ENCODE peak calls at places on chromosomes 6 and 20, in four cellular contexts. Z is caudate nucleus, S is aorta, J is skeletal muscle cell. Y is an unnamed sample.

GRCh38 chr6:168275168-168275567 is 44.4 kb downstream of the DACT2 start:
- DNase-seq in S (no peak), J (no peak), Z (no peak), Y (no peak)

GRCh38 chr6:169723200-169723909 is 945 bp downstream of the PHF10 start:
- DNase-seq in Z (no peak), J (no peak), S (peak), Y (peak)

GRCh38 chr6:163667372-163668060 is 253.0 kb downstream of the QKI start:
- DNase-seq in S (no peak), J (peak), Z (no peak), Y (no peak)

GRCh38 chr6:165886169-165886568 is 223.1 kb upstream of the PDE10A start:
- DNase-seq in Z (no peak), J (no peak), S (no peak), Y (no peak)

GRCh38 chr20:18421608-18422007 is 45.2 kb downstream of the DZANK1 start:
- DNase-seq in J (no peak), Z (no peak), S (no peak), Y (no peak)

GRCh38 chr6:85641916-85642773 is 541 bp downstream of the SYNCRIP start:
- DNase-seq in J (no peak), Z (no peak), S (peak), Y (peak)

GRCh38 chr20:59939052-59939878 is 840 bp downstream of the PPP1R3D start:
- DNase-seq in S (peak), J (no peak), Z (no peak), Y (no peak)

GRCh38 chr6:108562503-108562993 is 1.8 kb downstream of the FOXO3 start:
- DNase-seq in Z (no peak), S (peak), J (no peak), Y (no peak)

GRCh38 chr6:21504790-21505189 is 88.8 kb upstream of the SOX4 start:
- DNase-seq in S (no peak), Z (no peak), J (no peak), Y (no peak)

GRCh38 chr6:107977283-107977682 is 19.3 kb upstream of the SEC63 start:
- DNase-seq in S (no peak), J (no peak), Z (no peak), Y (no peak)

GRCh38 chr6:158769228-158769627 is 49.9 kb downstream of the EZR start:
- DNase-seq in S (no peak), J (no peak), Z (no peak), Y (no peak)

GRCh38 chr20:64192406-64192805 is 28.2 kb downstream of the MYT1 start:
- DNase-seq in J (no peak), S (no peak), Z (no peak), Y (no peak)

GRCh38 chr20:52923123-52923543 is 49.0 kb upstream of the TSHZ2 start:
- DNase-seq in S (no peak), Z (no peak), J (peak), Y (no peak)

GRCh38 chr6:13492357-13492756 is 5.0 kb upstream of the GFOD1 start:
- DNase-seq in J (no peak), S (no peak), Z (no peak), Y (no peak)

GRCh38 chr6:109255946-109256628 is 126.2 kb downstream of the CD164 start:
- DNase-seq in S (no peak), Z (no peak), J (no peak), Y (no peak)

GRCh38 chr20:48586728-48587127 is 241.1 kb downstream of the PREX1 start:
- DNase-seq in J (no peak), S (peak), Z (no peak), Y (no peak)

GRCh38 chr6:148538251-148539190 is 195.9 kb downstream of the SASH1 start:
- DNase-seq in S (no peak), Z (no peak), J (no peak), Y (no peak)